ENCODE peak calls at places on chromosomes 16 and 17, in eight cellular contexts. F, A, B, J, L, W, E and R are unnamed samples.

GRCh38 chr16:10679921-10680320 is 14.8 kb downstream of the TEKT5 start:
- DNase-seq in E (no peak), J (no peak), A (no peak), W (no peak), L (no peak), B (no peak), F (no peak), R (no peak)

GRCh38 chr17:82970067-82970466 is 109.3 kb upstream of the METRNL start:
- DNase-seq in W (no peak), F (no peak), J (no peak), L (no peak), B (no peak), E (no peak), A (no peak), R (no peak)

GRCh38 chr16:27067138-27067537 is 411 bp downstream of the C16orf82 start:
- DNase-seq in E (no peak), W (no peak), B (no peak), F (peak; percentile 18), A (no peak), J (no peak), L (no peak), R (no peak)

GRCh38 chr17:45336390-45337182 is 19.8 kb upstream of the MAP3K14 start:
- DNase-seq in W (no peak), E (no peak), F (no peak), J (no peak), L (no peak), B (no peak), A (peak; percentile 4), R (no peak)

GRCh38 chr16:88017006-88017405 is 65.8 kb downstream of the BANP start:
- DNase-seq in W (no peak), J (no peak), B (no peak), L (no peak), F (no peak), E (no peak), A (no peak), R (no peak)

GRCh38 chr17:74215332-74215727 is 2.0 kb downstream of the TTYH2 start:
- DNase-seq in B (no peak), L (no peak), W (no peak), A (no peak), E (no peak), J (no peak), F (no peak), R (no peak)

GRCh38 chr16:23567602-23568001 is 10.1 kb downstream of the UBFD1 start:
- DNase-seq in A (no peak), J (no peak), W (no peak), L (no peak), F (no peak), E (no peak), B (no peak), R (no peak)

GRCh38 chr16:84514874-84515835 is 10.7 kb upstream of the MEAK7 start:
- DNase-seq in B (peak; percentile 86), W (no peak), F (peak; percentile 63), J (no peak), L (no peak), E (peak; percentile 88), A (peak; percentile 72), R (no peak)

GRCh38 chr17:75521290-75521689 is 4.2 kb upstream of the LLGL2 start:
- DNase-seq in A (no peak), L (no peak), B (no peak), W (no peak), F (no peak), E (no peak), J (no peak), R (no peak)

GRCh38 chr16:30744146-30744545 is 4.1 kb upstream of the PHKG2 start:
- DNase-seq in L (no peak), B (no peak), A (no peak), J (no peak), W (no peak), E (no peak), F (no peak), R (no peak)

GRCh38 chr17:31583795-31584340 is 192.4 kb downstream of the RAB11FIP4 start:
- DNase-seq in B (no peak), A (no peak), J (no peak), L (peak; percentile 28), E (no peak), F (no peak), W (no peak), R (no peak)

GRCh38 chr17:3972281-3972731 is 8.1 kb upstream of the ATP2A3 start:
- DNase-seq in A (peak; percentile 46), L (no peak), J (no peak), F (no peak), W (no peak), B (no peak), E (no peak), R (no peak)

GRCh38 chr17:82767041-82767754 is 15.3 kb downstream of the TBCD start:
- DNase-seq in A (peak; percentile 72), F (peak; percentile 56), L (peak; percentile 60), J (no peak), E (peak; percentile 67), B (peak; percentile 71), W (peak; percentile 59), R (peak; percentile 68)

GRCh38 chr17:80005360-80006338 is 30.0 kb downstream of the TBC1D16 start:
- DNase-seq in L (peak; percentile 57), W (peak; percentile 53), J (no peak), E (peak; percentile 91), A (peak; percentile 44), B (peak; percentile 87), F (peak; percentile 64), R (peak; percentile 67)

GRCh38 chr17:17499402-17500145 is 3.4 kb upstream of the RASD1 start:
- DNase-seq in E (no peak), W (no peak), F (no peak), B (no peak), A (no peak), J (no peak), L (no peak), R (peak; percentile 1)

GRCh38 chr16:565420-566330 is 1.1 kb upstream of the NHLRC4 start:
- DNase-seq in A (no peak), B (no peak), W (no peak), E (no peak), L (no peak), J (no peak), F (peak; percentile 21), R (no peak)

GRCh38 chr17:1953866-1954265 is 71.3 kb downstream of the RTN4RL1 start:
- DNase-seq in J (no peak), B (no peak), F (no peak), L (peak; percentile 14), E (no peak), A (no peak), W (no peak), R (no peak)

GRCh38 chr17:82343560-82343959 is 10.0 kb upstream of the SECTM1 start:
- DNase-seq in L (no peak), E (no peak), J (no peak), F (no peak), B (no peak), A (no peak), W (no peak), R (no peak)

GRCh38 chr17:31413871-31414589 is 22.6 kb downstream of the RAB11FIP4 start:
- DNase-seq in B (no peak), A (no peak), L (peak; percentile 61), F (no peak), J (no peak), E (no peak), W (peak; percentile 58), R (no peak)

GRCh38 chr17:64240261-64240740 is 22.8 kb downstream of the TEX2 start:
- DNase-seq in A (no peak), J (no peak), B (peak; percentile 29), W (peak; percentile 29), F (peak; percentile 25), L (no peak), E (no peak), R (no peak)
- TF ChIP-seq CTCF in A (no peak), J (no peak), B (peak; percentile 18), W (no peak), F (peak; percentile 27), L (no peak), E (no peak), R (no peak)

GRCh38 chr17:78040561-78041400 is 82.3 kb downstream of the TNRC6C start:
- DNase-seq in E (peak; percentile 45), B (peak; percentile 77), L (peak; percentile 77), A (peak; percentile 41), F (no peak), W (peak; percentile 53), J (peak; percentile 3), R (peak; percentile 37)
- TF ChIP-seq CTCF in E (no peak), B (peak; percentile 16), L (no peak), A (no peak), F (peak; percentile 11), W (no peak), J (peak; percentile 11), R (no peak)

DNA sequence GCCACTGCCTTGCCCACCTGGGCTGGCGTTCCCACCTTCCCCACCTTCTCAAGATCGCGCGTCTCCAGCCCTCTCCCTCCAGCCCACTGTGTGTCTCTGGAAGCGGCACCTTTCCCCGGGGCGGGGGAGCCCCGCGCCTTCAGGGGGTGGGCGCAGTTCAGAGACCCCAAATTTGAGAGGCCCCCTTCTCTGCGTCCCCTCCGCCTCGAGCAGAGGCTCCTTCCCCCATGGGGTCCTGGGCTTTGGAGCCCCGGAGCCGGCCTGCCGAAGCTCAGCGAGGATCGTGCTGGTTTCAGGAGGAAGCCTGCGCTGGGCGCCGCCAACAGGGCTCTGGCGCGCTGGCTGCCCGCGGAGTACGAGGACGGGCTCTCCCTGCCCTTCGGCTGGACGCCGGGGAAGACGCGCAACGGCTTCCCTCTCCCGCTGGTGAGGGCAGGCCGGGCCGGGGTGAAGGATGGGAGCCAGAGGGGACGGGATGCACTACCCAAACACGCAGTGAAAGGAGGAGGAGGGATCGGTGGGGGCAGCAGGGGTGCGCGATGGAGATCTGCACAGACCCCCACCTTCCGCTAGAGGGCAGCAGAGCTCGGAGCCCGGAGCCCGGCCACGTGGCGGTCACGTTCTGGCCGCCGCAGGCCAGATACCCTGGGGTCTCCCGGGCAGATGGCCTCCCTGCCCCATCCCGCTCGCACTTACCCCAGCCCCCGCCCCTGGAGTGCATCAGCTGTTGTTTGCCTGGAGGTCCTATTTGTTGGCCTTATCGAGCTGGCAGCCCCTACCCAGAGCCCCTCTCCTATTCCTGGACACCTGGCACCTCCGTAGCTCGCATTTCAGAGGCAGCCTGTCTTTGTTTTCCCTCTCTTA is 11.1 kb downstream of the LPO start:
- DNase-seq in B (peak; percentile 86), F (peak; percentile 70), W (peak; percentile 49), A (peak; percentile 65), J (no peak), E (peak; percentile 95), L (peak; percentile 33), R (peak; percentile 55)
- TF ChIP-seq CTCF in B (peak; percentile 96), F (peak; percentile 88), W (peak; percentile 81), A (peak; percentile 96), J (peak; percentile 92), E (peak; percentile 83), L (peak; percentile 67), R (peak; percentile 74)

DNA sequence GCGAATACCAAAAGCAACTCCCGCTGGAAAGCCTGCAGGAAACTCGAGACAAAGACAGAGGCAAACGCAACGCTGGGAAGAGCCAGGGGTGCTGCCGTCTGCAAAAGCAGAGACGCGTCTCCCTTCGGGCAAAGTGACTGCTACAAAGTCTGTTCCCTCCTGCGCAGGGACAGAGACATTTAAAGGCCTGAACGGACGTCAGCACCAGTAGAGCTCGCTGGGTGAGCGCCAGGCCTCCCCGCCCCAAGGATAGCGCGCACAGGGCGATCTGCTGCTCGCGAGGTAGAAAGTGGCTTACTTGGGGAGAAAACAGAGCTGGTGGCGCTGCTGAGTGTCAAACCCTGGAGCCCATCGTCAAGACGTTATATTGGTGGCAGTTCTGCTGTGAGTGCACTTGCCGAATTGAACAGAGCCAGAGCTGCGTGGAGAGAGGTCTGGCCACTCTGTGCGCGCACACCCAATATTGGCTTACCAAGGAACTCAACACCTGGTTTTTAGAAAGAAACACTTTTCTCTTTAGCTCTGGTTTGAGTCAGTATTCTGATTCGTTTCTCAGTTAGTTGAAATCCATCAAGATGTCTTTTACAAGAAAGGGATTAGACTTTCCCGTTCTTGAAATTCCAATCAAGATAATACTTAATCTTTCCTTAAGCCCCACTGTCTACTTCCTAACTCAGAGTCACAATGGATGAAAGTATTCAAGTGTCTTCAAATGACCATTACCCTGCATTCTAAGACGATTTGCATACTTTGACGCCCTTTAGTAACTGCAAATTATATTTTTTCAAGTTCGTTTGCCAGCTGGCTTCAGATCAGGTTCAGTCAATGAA is 190.1 kb downstream of the USP22 start:
- DNase-seq in L (peak; percentile 12), W (no peak), E (no peak), J (no peak), A (peak; percentile 14), F (peak; percentile 69), B (peak; percentile 70), R (peak; percentile 24)
- TF ChIP-seq CTCF in L (no peak), W (no peak), E (no peak), J (no peak), A (no peak), F (no peak), B (no peak), R (no peak)